ENCODE peak calls at places on chromosomes 1 and 21, in five cellular contexts. B is neuronal stem cell, V is GM23248, X is DND-41, H is fibroblast of lung. N is an unnamed sample.

GRCh38 chr1:16631248-16632043 is 18.1 kb upstream of the NBPF1 start:
- DNase-seq in V (no peak), H (no peak), B (no peak), X (peak), N (peak)

GRCh38 chr1:158654079-158654478 is 32.4 kb downstream of the SPTA1 start:
- DNase-seq in X (no peak), B (no peak), H (no peak), V (no peak), N (no peak)

GRCh38 chr1:225451340-225451739 is 23.5 kb upstream of the LBR start:
- DNase-seq in V (no peak), B (no peak), X (no peak), H (no peak), N (no peak)

GRCh38 chr1:88079036-88079435 is 605.0 kb upstream of the PKN2 start:
- DNase-seq in B (peak), H (peak), X (no peak), V (peak), N (no peak)

GRCh38 chr1:101257500-101258325 is 20.9 kb downstream of the S1PR1 start:
- DNase-seq in B (no peak), X (peak), H (no peak), V (no peak), N (peak)

GRCh38 chr1:203557958-203558760 is 64.2 kb downstream of the OPTC start:
- DNase-seq in B (no peak), H (peak), V (peak), X (no peak), N (no peak)

GRCh38 chr1:27428316-27429028 is 36.0 kb downstream of the GPR3 start:
- DNase-seq in H (no peak), V (no peak), X (peak), B (no peak), N (no peak)

GRCh38 chr1:48966583-48966982 is 189.9 kb upstream of the BEND5 start:
- DNase-seq in B (no peak), X (no peak), V (peak), H (no peak), N (no peak)

GRCh38 chr1:21261551-21262281 is 28.5 kb downstream of the ECE1 start:
- DNase-seq in B (no peak), X (no peak), V (peak), H (peak), N (peak)

GRCh38 chr21:41321211-41321907 is 4.8 kb downstream of the FAM3B start:
- DNase-seq in B (no peak), X (peak), V (no peak), H (no peak), N (no peak)

GRCh38 chr1:19619697-19620384 is 24.3 kb upstream of the NBL1 start:
- DNase-seq in H (no peak), V (peak), X (no peak), B (no peak), N (peak)

GRCh38 chr1:93577536-93578432 is 103.9 kb downstream of the BCAR3 start:
- DNase-seq in B (no peak), H (no peak), X (no peak), V (no peak), N (no peak)

GRCh38 chr1:228211871-228212414 is 4.1 kb downstream of the OBSCN start:
- DNase-seq in X (no peak), B (no peak), H (no peak), V (no peak), N (no peak)

GRCh38 chr1:67053535-67053784 is 488 bp downstream of the SLC35D1 start:
- DNase-seq in B (peak), X (peak), V (peak), H (no peak), N (peak)

GRCh38 chr1:174364996-174365760 is 82.6 kb upstream of the GPR52 start:
- DNase-seq in X (no peak), H (no peak), B (no peak), V (no peak), N (no peak)

GRCh38 chr1:182299728-182300581 is 91.6 kb downstream of the GLUL start:
- DNase-seq in V (peak), X (peak), H (peak), B (no peak), N (peak)

GRCh38 chr1:171403396-171403795 is 81.9 kb upstream of the PRRC2C start:
- DNase-seq in X (no peak), H (no peak), B (no peak), V (peak), N (no peak)

GRCh38 chr1:230518511-230518910 is 92.4 kb upstream of the PGBD5 start:
- DNase-seq in V (no peak), B (peak), X (no peak), H (no peak), N (no peak)

GRCh38 chr1:64616039-64616438 is 128.8 kb upstream of the RAVER2 start:
- DNase-seq in B (no peak), V (no peak), H (no peak), X (no peak), N (no peak)

GRCh38 chr1:16076003-16076870 is 2.8 kb upstream of the FAM131C start:
- DNase-seq in V (peak), X (no peak), H (peak), B (no peak), N (no peak)

GRCh38 chr1:179079113-179079761 is 2.6 kb upstream of the TOR3A start:
- DNase-seq in X (peak), B (peak), H (peak), V (peak), N (peak)

GRCh38 chr1:95604784-95605183 is 370.8 kb downstream of the RWDD3 start:
- DNase-seq in X (no peak), V (no peak), B (no peak), H (no peak), N (no peak)

GRCh38 chr1:69321311-69321710 is 246.4 kb upstream of the LRRC7 start:
- DNase-seq in X (no peak), V (no peak), B (no peak), H (no peak), N (no peak)

GRCh38 chr21:36260030-36260787 is 59.8 kb upstream of the MORC3 start:
- DNase-seq in X (peak), B (peak), H (peak), V (peak), N (peak)

GRCh38 chr21:36261459-36261858 is 58.5 kb upstream of the MORC3 start:
- DNase-seq in H (no peak), X (no peak), V (no peak), B (no peak), N (no peak)

GRCh38 chr21:36263797-36264196 is 56.2 kb upstream of the MORC3 start:
- DNase-seq in H (no peak), V (no peak), X (no peak), B (no peak), N (no peak)

GRCh38 chr21:36260802-36261201 is 59.2 kb upstream of the MORC3 start:
- DNase-seq in H (no peak), V (no peak), X (no peak), B (no peak), N (no peak)

DNA sequence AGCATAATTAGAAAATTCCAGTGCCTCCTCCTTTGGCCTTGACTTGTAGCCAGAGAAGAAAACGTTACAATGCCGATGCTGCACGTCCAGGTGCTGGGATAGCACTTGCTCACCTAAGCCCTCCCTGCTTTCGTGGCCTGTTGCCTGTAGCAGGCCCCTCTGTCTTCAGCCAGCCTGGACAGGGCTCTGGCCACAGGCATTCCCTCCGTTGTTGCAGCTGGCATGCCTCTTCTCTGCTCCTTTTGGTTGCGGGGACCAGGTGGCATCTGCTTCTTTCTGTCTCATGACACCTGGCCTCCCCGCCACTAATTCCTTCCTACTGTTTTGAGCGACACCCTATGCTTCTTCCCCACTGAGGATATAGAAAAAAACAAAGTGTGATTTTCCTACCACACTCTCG is 54.6 kb upstream of the MORC3 start:
- DNase-seq in V (no peak), X (no peak), B (no peak), H (no peak), N (no peak)
- H3K9ac ChIP-seq in V (no peak), X (no peak), B (peak), H (no peak), N (no peak)

GRCh38 chr1:108749081-108749480 is 2.6 kb downstream of the STXBP3 start:
- DNase-seq in B (no peak), X (no peak), H (no peak), V (no peak), N (no peak)

GRCh38 chr1:108746382-108747127 is at the start of gene STXBP3:
- DNase-seq in B (peak), V (peak), X (peak), H (peak), N (peak)

GRCh38 chr1:108747128-108747827 is 804 bp downstream of the STXBP3 start:
- DNase-seq in V (peak), H (peak), X (peak), B (peak), N (peak)

GRCh38 chr1:108745980-108746381 is 493 bp upstream of the STXBP3 start:
- DNase-seq in X (no peak), H (no peak), B (no peak), V (no peak), N (no peak)

DNA sequence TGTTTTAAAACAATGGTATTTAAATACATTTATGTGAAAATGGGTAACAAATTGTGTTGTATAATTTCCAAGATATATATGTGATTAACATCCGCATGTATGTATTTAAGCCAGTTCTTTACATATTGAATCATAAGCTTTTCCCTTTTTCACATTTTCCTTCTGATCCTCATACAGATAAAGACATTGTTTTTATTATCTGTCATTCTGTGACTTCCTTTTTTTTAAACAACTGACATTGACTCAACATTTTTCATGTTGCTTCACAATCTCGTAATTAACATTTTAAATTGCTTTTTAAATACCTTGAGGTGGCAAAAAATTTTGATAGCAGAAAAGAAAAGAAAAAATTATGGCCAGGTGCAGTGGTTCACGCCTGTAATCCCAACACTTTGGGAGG is 1.4 kb downstream of the STXBP3 start:
- DNase-seq in V (peak), B (no peak), H (no peak), X (no peak), N (no peak)
- H3K9ac ChIP-seq in V (peak), B (no peak), H (no peak), X (peak), N (no peak)

GRCh38 chr1:207817778-207818751 is 66.2 kb downstream of the CD46 start:
- DNase-seq in X (no peak), H (no peak), V (no peak), B (no peak), N (no peak)
- H3K9ac ChIP-seq in X (no peak), H (no peak), V (peak), B (no peak), N (no peak)

GRCh38 chr1:153614189-153614900 is 1.4 kb upstream of the S100A16 start:
- DNase-seq in X (no peak), H (no peak), V (peak), B (no peak), N (no peak)
- H3K9ac ChIP-seq in X (no peak), H (no peak), V (no peak), B (no peak), N (peak)

DNA sequence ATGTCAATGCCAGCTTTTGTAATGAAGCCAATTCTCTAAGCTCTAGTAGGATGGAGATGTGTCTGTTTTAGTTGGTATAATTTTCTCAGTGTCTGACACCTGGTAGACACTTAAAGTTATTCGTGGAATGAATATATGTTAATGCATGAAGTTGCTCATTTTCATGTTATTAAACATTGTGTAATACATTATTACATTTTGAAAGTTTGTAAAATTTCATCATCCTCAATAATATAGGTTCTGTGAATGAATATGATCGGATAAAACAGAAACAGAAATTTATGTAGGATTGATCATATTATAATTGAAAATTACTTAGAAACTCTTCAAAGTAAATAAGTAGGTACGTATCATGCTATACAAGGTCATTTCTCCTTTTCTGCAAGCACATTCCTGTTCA is 625.3 kb downstream of the PLA2G4A start:
- DNase-seq in X (no peak), H (no peak), B (no peak), V (no peak), N (no peak)
- H3K9ac ChIP-seq in X (no peak), H (no peak), B (no peak), V (no peak), N (no peak)